ENCODE peak calls at places on chromosomes 7 and 10, in nine cellular contexts. U, C, B, F, Y, O, A, M and R are unnamed samples.

GRCh38 chr7:26278769-26279168 is 12.9 kb upstream of the SNX10 start:
- DNase-seq in U (peak; percentile 62), C (peak; percentile 31), B (no peak), F (no peak), Y (no peak), O (no peak), A (peak; percentile 43), M (no peak), R (no peak)

GRCh38 chr10:33334839-33335549 is 527 bp upstream of the NRP1 start:
- DNase-seq in U (no peak), C (peak; percentile 19), B (peak; percentile 83), F (peak; percentile 94), Y (peak; percentile 82), O (peak; percentile 75), A (peak; percentile 84), M (peak; percentile 11), R (peak; percentile 75)

GRCh38 chr7:150373049-150373801 is 4.6 kb downstream of the REPIN1 start:
- DNase-seq in U (no peak), C (peak; percentile 60), B (no peak), F (no peak), Y (no peak), O (no peak), A (no peak), M (no peak), R (no peak)

GRCh38 chr7:116327751-116328150 is 117.4 kb downstream of the TES start:
- DNase-seq in U (no peak), C (no peak), B (no peak), F (peak; percentile 96), Y (no peak), O (no peak), A (peak; percentile 95), M (no peak), R (no peak)

GRCh38 chr10:111148440-111148839 is 71.6 kb downstream of the ADRA2A start:
- DNase-seq in U (no peak), C (no peak), B (no peak), F (no peak), Y (no peak), O (no peak), A (no peak), M (no peak), R (no peak)

GRCh38 chr10:122162566-122163181 is 108.4 kb upstream of the BTBD16 start:
- DNase-seq in U (no peak), C (peak; percentile 60), B (no peak), F (no peak), Y (peak; percentile 39), O (no peak), A (no peak), M (no peak), R (no peak)

GRCh38 chr7:117979954-117980497 is 106.8 kb upstream of the CTTNBP2 start:
- DNase-seq in U (no peak), C (no peak), B (no peak), F (no peak), Y (no peak), O (no peak), A (no peak), M (no peak), R (no peak)

GRCh38 chr7:142774826-142775225 is 4.1 kb downstream of the PRSS2 start:
- DNase-seq in U (no peak), C (peak; percentile 63), B (no peak), F (peak; percentile 39), Y (no peak), O (no peak), A (peak; percentile 92), M (no peak), R (no peak)

GRCh38 chr10:6171891-6172354 is 30.8 kb upstream of the PFKFB3 start:
- DNase-seq in U (peak; percentile 72), C (no peak), B (peak; percentile 61), F (peak; percentile 97), Y (peak; percentile 60), O (peak; percentile 51), A (peak; percentile 89), M (peak; percentile 53), R (peak; percentile 87)

GRCh38 chr7:102912742-102913141 is at the start of gene LRRC17:
- DNase-seq in U (peak; percentile 73), C (no peak), B (no peak), F (peak; percentile 97), Y (no peak), O (no peak), A (peak; percentile 93), M (no peak), R (no peak)

GRCh38 chr10:70378122-70378521 is 4.3 kb downstream of the LRRC20 start:
- DNase-seq in U (no peak), C (peak; percentile 65), B (no peak), F (peak; percentile 88), Y (no peak), O (no peak), A (peak; percentile 85), M (no peak), R (no peak)

GRCh38 chr10:51244739-51245138 is 170.5 kb downstream of the PRKG1 start:
- DNase-seq in U (no peak), C (no peak), B (no peak), F (peak; percentile 87), Y (no peak), O (no peak), A (peak; percentile 74), M (no peak), R (no peak)

GRCh38 chr10:123526356-123527079 is 139.6 kb upstream of the GPR26 start:
- DNase-seq in U (no peak), C (no peak), B (no peak), F (no peak), Y (no peak), O (no peak), A (no peak), M (no peak), R (peak; percentile 44)

GRCh38 chr10:103512591-103513382 is 19.3 kb downstream of the NEURL1 start:
- DNase-seq in U (no peak), C (no peak), B (no peak), F (no peak), Y (no peak), O (peak; percentile 48), A (no peak), M (no peak), R (no peak)

GRCh38 chr7:5266148-5267028 is 16.4 kb upstream of the SLC29A4 start:
- DNase-seq in U (no peak), C (no peak), B (no peak), F (no peak), Y (no peak), O (no peak), A (no peak), M (no peak), R (no peak)

GRCh38 chr7:155562106-155562505 is 15.7 kb upstream of the CNPY1 start:
- DNase-seq in U (no peak), C (no peak), B (no peak), F (no peak), Y (no peak), O (no peak), A (no peak), M (no peak), R (no peak)

GRCh38 chr7:113092762-113093161 is 6.1 kb upstream of the GPR85 start:
- DNase-seq in U (no peak), C (no peak), B (no peak), F (no peak), Y (no peak), O (no peak), A (no peak), M (no peak), R (no peak)

GRCh38 chr10:92757066-92757716 is 67.4 kb downstream of the HHEX start:
- DNase-seq in U (peak; percentile 97), C (peak; percentile 5), B (peak; percentile 79), F (peak; percentile 71), Y (peak; percentile 74), O (peak; percentile 86), A (peak; percentile 63), M (peak; percentile 74), R (peak; percentile 90)

GRCh38 chr7:114711244-114711643 is 210.7 kb upstream of the MDFIC start:
- DNase-seq in U (no peak), C (no peak), B (no peak), F (peak; percentile 4), Y (no peak), O (no peak), A (peak; percentile 58), M (no peak), R (no peak)

GRCh38 chr10:621981-622740 is 67.3 kb downstream of the DIP2C start:
- DNase-seq in U (no peak), C (no peak), B (no peak), F (no peak), Y (no peak), O (no peak), A (no peak), M (no peak), R (no peak)